ENCODE peak calls at places on chromosome 15, in six cellular contexts. A, R, J, U, E and F are unnamed samples.

GRCh38 chr15:70492240-70493177 is 270.8 kb downstream of the UACA start:
- DNase-seq in E (peak; percentile 92), R (no peak), J (peak; percentile 89), A (peak; percentile 43), U (no peak), F (no peak)

GRCh38 chr15:41570764-41571163 is 11.8 kb downstream of the TYRO3 start:
- DNase-seq in R (no peak), J (no peak), U (no peak), E (no peak), A (no peak), F (no peak)

GRCh38 chr15:63497642-63498100 is 6.7 kb upstream of the USP3 start:
- DNase-seq in A (no peak), U (no peak), R (no peak), J (peak; percentile 84), E (no peak), F (no peak)

GRCh38 chr15:27730878-27731277 is 368.2 kb downstream of the OCA2 start:
- DNase-seq in A (no peak), R (no peak), E (no peak), U (no peak), J (no peak), F (no peak)

GRCh38 chr15:80779658-80780415 is 667 bp downstream of the CEMIP start:
- DNase-seq in J (no peak), A (no peak), R (peak; percentile 34), E (no peak), U (no peak), F (no peak)

GRCh38 chr15:64149424-64150235 is 1.9 kb upstream of the SNX22 start:
- DNase-seq in E (no peak), U (no peak), R (no peak), A (no peak), J (no peak), F (peak; percentile 67)

GRCh38 chr15:100686725-100687488 is 84.5 kb downstream of the ASB7 start:
- DNase-seq in R (no peak), J (no peak), A (no peak), E (no peak), U (no peak), F (no peak)

GRCh38 chr15:91022832-91023129 is 387 bp upstream of the VPS33B start:
- DNase-seq in E (no peak), U (no peak), J (no peak), A (no peak), R (no peak), F (no peak)

GRCh38 chr15:31570591-31570990 is 244.0 kb downstream of the KLF13 start:
- DNase-seq in R (no peak), A (no peak), E (no peak), J (no peak), U (no peak), F (no peak)

GRCh38 chr15:45287400-45287799 is 35.4 kb downstream of the SLC28A2 start:
- DNase-seq in J (no peak), U (no peak), A (no peak), R (no peak), E (no peak), F (no peak)

GRCh38 chr15:31221936-31222515 is 104.6 kb upstream of the KLF13 start:
- DNase-seq in E (no peak), A (no peak), U (no peak), J (no peak), R (no peak), F (no peak)

DNA sequence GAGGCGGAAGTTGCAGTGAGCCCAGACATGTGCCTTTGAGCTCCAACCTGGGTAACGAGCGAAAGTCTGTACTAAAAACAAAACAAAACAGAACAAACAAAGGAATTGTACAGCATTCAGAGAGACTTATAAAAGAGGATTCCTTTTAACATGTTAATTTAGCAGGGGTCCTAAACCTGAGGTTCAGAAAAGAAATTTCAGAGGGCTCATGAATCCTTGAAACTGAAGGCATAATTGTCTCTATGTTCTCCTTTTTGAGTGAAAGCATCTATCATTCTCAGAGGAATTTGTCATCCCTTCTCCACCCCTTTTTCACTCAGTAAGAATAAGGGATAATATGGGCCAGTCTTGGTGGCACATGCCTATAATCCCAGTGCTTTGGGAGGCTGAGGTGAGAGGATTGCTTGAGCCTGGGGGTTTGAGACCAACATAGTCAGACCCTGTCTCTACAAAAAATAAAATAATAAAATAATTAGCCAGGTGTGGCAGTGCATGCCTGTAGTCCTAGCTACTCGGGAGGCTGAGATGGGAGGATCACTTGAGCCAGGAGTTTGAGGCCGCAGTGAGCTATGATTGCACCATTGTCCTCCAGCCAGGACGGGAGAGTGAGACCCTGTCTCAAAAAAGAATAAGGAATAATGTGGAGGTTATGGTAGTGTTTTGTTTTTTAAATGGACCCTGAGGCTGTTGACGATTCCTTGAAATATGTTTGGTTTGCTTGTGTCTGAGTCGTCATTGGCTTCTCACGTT is 309.1 kb upstream of the C2CD4B start:
- DNase-seq in J (no peak), A (no peak), E (no peak), R (no peak), U (no peak), F (peak; percentile 99)
- H3K4me1 ChIP-seq in J (no peaks in the 10 kb centered on the region), A (peaks cover 69% of the 10 kb centered on the region), E (no peaks in the 10 kb centered on the region), R (no peaks in the 10 kb centered on the region), U (peaks cover 64% of the 10 kb centered on the region), F (peaks cover 43% of the 10 kb centered on the region)

GRCh38 chr15:84819791-84820190 is 2.6 kb downstream of the ALPK3 start:
- DNase-seq in E (no peak), U (no peak), A (no peak), J (no peak), R (no peak), F (no peak)
- H3K4me1 ChIP-seq in E (no peaks in the 10 kb centered on the region), U (peaks cover 80% of the 10 kb centered on the region), A (peaks cover 86% of the 10 kb centered on the region), J (no peaks in the 10 kb centered on the region), R (peaks cover 12% of the 10 kb centered on the region), F (no peaks in the 10 kb centered on the region)

GRCh38 chr15:75045332-75046015 is 22.1 kb downstream of the PPCDC start:
- DNase-seq in E (no peak), J (no peak), U (no peak), R (no peak), A (no peak), F (no peak)
- H3K4me1 ChIP-seq in E (peaks cover 12% of the 10 kb centered on the region), J (peaks cover 5% of the 10 kb centered on the region), U (peaks cover 88% of the 10 kb centered on the region), R (peaks cover 70% of the 10 kb centered on the region), A (peaks cover 94% of the 10 kb centered on the region), F (no peaks in the 10 kb centered on the region)

DNA sequence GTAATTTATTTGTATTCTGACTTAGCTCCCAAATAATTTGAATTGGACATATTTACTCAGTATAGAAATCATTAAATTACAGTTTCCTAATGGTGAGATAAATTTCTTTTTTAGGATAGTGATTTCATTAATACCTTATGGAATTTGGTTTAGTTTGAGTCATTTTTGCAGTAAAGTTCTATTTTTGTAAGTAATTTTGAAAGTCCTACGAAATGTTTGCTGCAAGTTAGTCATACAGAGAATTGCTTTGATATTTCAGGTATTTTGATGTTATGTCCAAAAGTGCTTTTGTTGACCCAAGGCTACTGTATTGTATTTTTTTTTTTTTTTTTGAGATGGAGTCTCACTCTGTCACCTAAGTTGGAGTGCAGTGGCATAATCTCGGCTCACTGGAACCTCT is 41.7 kb downstream of the TCF12 start:
- DNase-seq in A (no peak), U (no peak), R (no peak), J (no peak), E (no peak), F (no peak)
- H3K4me1 ChIP-seq in A (peaks cover 35% of the 10 kb centered on the region), U (peaks cover 24% of the 10 kb centered on the region), R (peaks cover 25% of the 10 kb centered on the region), J (peaks cover 20% of the 10 kb centered on the region), E (peaks cover 4% of the 10 kb centered on the region), F (peaks cover 41% of the 10 kb centered on the region)

DNA sequence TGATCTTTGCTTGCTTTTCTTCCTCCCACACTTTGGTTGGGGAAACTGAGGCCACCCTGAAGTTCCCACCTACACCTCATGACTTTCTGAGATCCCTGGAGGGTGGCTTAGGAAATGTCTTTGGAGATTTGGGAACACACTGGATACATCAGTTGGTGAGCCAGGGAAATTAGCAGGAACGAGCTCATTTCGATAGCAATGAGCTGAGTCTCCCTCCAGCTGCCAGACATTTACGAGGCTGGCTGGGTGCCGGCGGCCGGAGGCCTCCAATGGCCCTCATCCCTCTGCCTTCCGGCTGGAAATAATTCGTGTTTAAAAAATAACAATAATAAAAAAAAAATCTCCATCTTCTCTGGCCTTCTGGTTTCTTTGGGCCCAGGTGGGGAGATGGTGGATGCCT is 38.8 kb downstream of the SMAD6 start:
- DNase-seq in A (no peak), E (no peak), R (no peak), J (no peak), U (no peak), F (no peak)
- H3K4me1 ChIP-seq in A (peaks cover 83% of the 10 kb centered on the region), E (no peaks in the 10 kb centered on the region), R (peaks cover 9% of the 10 kb centered on the region), J (no peaks in the 10 kb centered on the region), U (peaks cover 54% of the 10 kb centered on the region), F (peaks cover 8% of the 10 kb centered on the region)

GRCh38 chr15:92883643-92884458 is 16.3 kb upstream of the CHD2 start:
- DNase-seq in A (no peak), R (no peak), J (peak; percentile 82), E (no peak), U (no peak), F (no peak)

GRCh38 chr15:92884813-92885461 is 15.2 kb upstream of the CHD2 start:
- DNase-seq in A (no peak), E (no peak), R (no peak), U (no peak), J (no peak), F (no peak)

GRCh38 chr15:92882697-92883642 is 17.2 kb upstream of the CHD2 start:
- DNase-seq in E (no peak), A (no peak), J (no peak), R (peak; percentile 69), U (no peak), F (no peak)

GRCh38 chr15:92886229-92886628 is 13.9 kb upstream of the CHD2 start:
- DNase-seq in A (no peak), J (no peak), E (no peak), U (no peak), R (no peak), F (no peak)

GRCh38 chr15:92884459-92884812 is 15.7 kb upstream of the CHD2 start:
- DNase-seq in J (no peak), E (no peak), A (no peak), R (no peak), U (no peak), F (no peak)
- H3K4me1 ChIP-seq in J (peaks cover 53% of the 10 kb centered on the region), E (peaks cover 41% of the 10 kb centered on the region), A (peaks cover 55% of the 10 kb centered on the region), R (peaks cover 35% of the 10 kb centered on the region), U (peaks cover 44% of the 10 kb centered on the region), F (peaks cover 47% of the 10 kb centered on the region)

GRCh38 chr15:40091861-40092415 is 16.7 kb downstream of the BMF start:
- DNase-seq in E (no peak), R (no peak), A (no peak), J (no peak), U (no peak), F (peak; percentile 92)
- H3K4me1 ChIP-seq in E (peaks cover 16% of the 10 kb centered on the region), R (peaks cover 60% of the 10 kb centered on the region), A (peaks cover 93% of the 10 kb centered on the region), J (no peaks in the 10 kb centered on the region), U (peaks cover 75% of the 10 kb centered on the region), F (peaks cover 76% of the 10 kb centered on the region)

GRCh38 chr15:66935688-66936087 is 129.7 kb upstream of the SMAD3 start:
- DNase-seq in U (no peak), E (peak; percentile 35), R (no peak), J (no peak), A (no peak), F (no peak)
- H3K4me1 ChIP-seq in U (peaks cover 29% of the 10 kb centered on the region), E (peaks cover 22% of the 10 kb centered on the region), R (peaks cover 14% of the 10 kb centered on the region), J (no peaks in the 10 kb centered on the region), A (peaks cover 37% of the 10 kb centered on the region), F (peaks cover 14% of the 10 kb centered on the region)

GRCh38 chr15:68801572-68802148 is 19.0 kb downstream of the ANP32A start:
- DNase-seq in E (peak; percentile 28), J (no peak), U (no peak), R (no peak), A (no peak), F (no peak)
- H3K4me1 ChIP-seq in E (peaks cover 12% of the 10 kb centered on the region), J (peaks cover 30% of the 10 kb centered on the region), U (peaks cover 68% of the 10 kb centered on the region), R (peaks cover 3% of the 10 kb centered on the region), A (peaks cover 88% of the 10 kb centered on the region), F (peaks cover 6% of the 10 kb centered on the region)